ENCODE peak calls at places on chromosomes 12 and 14, in six cellular contexts. One of them, this sample, is unnamed. For H3K4me1 and H3K36me3, the result is how much of the 10 kb centered on the place peaks cover.

GRCh38 chr12:18747960-18748359 is 10.0 kb downstream of the CAPZA3 start:
- DNase-seq in hepatocyte: peak
- DNase-seq in pancreas: no peak
- DNase-seq in lung: no peak
- DNase-seq in CD8-positive, alpha-beta T cell: no peak
- DNase-seq in thyroid gland: no peak
- DNase-seq in this sample: no peak

GRCh38 chr12:128298091-128298490 is 31.1 kb downstream of the TMEM132C start:
- DNase-seq in hepatocyte: no peak
- DNase-seq in pancreas: no peak
- DNase-seq in lung: no peak
- DNase-seq in CD8-positive, alpha-beta T cell: no peak
- DNase-seq in thyroid gland: no peak
- DNase-seq in this sample: no peak

GRCh38 chr12:122399254-122399591 is 23.2 kb downstream of the CLIP1 start:
- DNase-seq in hepatocyte: no peak
- DNase-seq in pancreas: no peak
- DNase-seq in lung: no peak
- DNase-seq in CD8-positive, alpha-beta T cell: no peak
- DNase-seq in thyroid gland: no peak
- DNase-seq in this sample: no peak

GRCh38 chr12:104055686-104056388 is 5.8 kb upstream of the GLT8D2 start:
- DNase-seq in hepatocyte: no peak
- DNase-seq in pancreas: peak
- DNase-seq in lung: peak
- DNase-seq in CD8-positive, alpha-beta T cell: no peak
- DNase-seq in thyroid gland: peak
- DNase-seq in this sample: peak

GRCh38 chr14:103332143-103332919 is 1.7 kb upstream of the EIF5 start:
- DNase-seq in hepatocyte: no peak
- DNase-seq in pancreas: no peak
- DNase-seq in lung: no peak
- DNase-seq in CD8-positive, alpha-beta T cell: no peak
- DNase-seq in thyroid gland: peak
- DNase-seq in this sample: peak

GRCh38 chr14:65131176-65131765 is 29.0 kb upstream of the MAX start:
- DNase-seq in hepatocyte: peak
- DNase-seq in pancreas: no peak
- DNase-seq in lung: no peak
- DNase-seq in CD8-positive, alpha-beta T cell: no peak
- DNase-seq in thyroid gland: no peak
- DNase-seq in this sample: peak

GRCh38 chr12:12008232-12008850 is 62.4 kb upstream of the BCL2L14 start:
- DNase-seq in hepatocyte: no peak
- DNase-seq in pancreas: no peak
- DNase-seq in lung: no peak
- DNase-seq in CD8-positive, alpha-beta T cell: no peak
- DNase-seq in thyroid gland: no peak
- DNase-seq in this sample: no peak

GRCh38 chr14:30419037-30419436 is 139.9 kb upstream of the G2E3 start:
- DNase-seq in hepatocyte: no peak
- DNase-seq in pancreas: no peak
- DNase-seq in lung: no peak
- DNase-seq in CD8-positive, alpha-beta T cell: no peak
- DNase-seq in thyroid gland: no peak
- DNase-seq in this sample: no peak

GRCh38 chr14:103132381-103133212 is 9.3 kb downstream of the TNFAIP2 start:
- DNase-seq in hepatocyte: no peak
- DNase-seq in pancreas: peak
- DNase-seq in lung: no peak
- DNase-seq in CD8-positive, alpha-beta T cell: no peak
- DNase-seq in thyroid gland: peak
- DNase-seq in this sample: no peak

GRCh38 chr12:105281694-105282049 is 45.7 kb upstream of the APPL2 start:
- DNase-seq in hepatocyte: peak
- DNase-seq in pancreas: no peak
- DNase-seq in lung: no peak
- DNase-seq in CD8-positive, alpha-beta T cell: no peak
- DNase-seq in thyroid gland: no peak
- DNase-seq in this sample: peak

GRCh38 chr12:39441963-39442894 is 691 bp downstream of the KIF21A start:
- DNase-seq in hepatocyte: peak
- DNase-seq in pancreas: peak
- DNase-seq in lung: peak
- DNase-seq in CD8-positive, alpha-beta T cell: peak
- DNase-seq in thyroid gland: peak
- DNase-seq in this sample: peak

GRCh38 chr12:5480953-5481300 is 49.0 kb downstream of the NTF3 start:
- DNase-seq in hepatocyte: no peak
- DNase-seq in pancreas: no peak
- DNase-seq in lung: no peak
- DNase-seq in CD8-positive, alpha-beta T cell: no peak
- DNase-seq in thyroid gland: no peak
- DNase-seq in this sample: no peak

GRCh38 chr14:50794063-50794645 is 36.8 kb downstream of the NIN start:
- DNase-seq in hepatocyte: no peak
- DNase-seq in pancreas: no peak
- DNase-seq in lung: no peak
- DNase-seq in CD8-positive, alpha-beta T cell: no peak
- DNase-seq in thyroid gland: no peak
- DNase-seq in this sample: no peak

GRCh38 chr12:115440438-115440837 is 756.5 kb upstream of the TBX3 start:
- DNase-seq in hepatocyte: peak
- DNase-seq in pancreas: no peak
- DNase-seq in lung: no peak
- DNase-seq in CD8-positive, alpha-beta T cell: no peak
- DNase-seq in thyroid gland: no peak
- DNase-seq in this sample: no peak

GRCh38 chr12:130973109-130973508 is 19.4 kb downstream of the ADGRD1 start:
- DNase-seq in hepatocyte: no peak
- DNase-seq in pancreas: no peak
- DNase-seq in lung: no peak
- DNase-seq in CD8-positive, alpha-beta T cell: no peak
- DNase-seq in thyroid gland: no peak
- DNase-seq in this sample: no peak

GRCh38 chr14:54364555-54365415 is 32.0 kb upstream of the CDKN3 start:
- DNase-seq in hepatocyte: no peak
- DNase-seq in pancreas: no peak
- DNase-seq in lung: no peak
- DNase-seq in CD8-positive, alpha-beta T cell: no peak
- DNase-seq in thyroid gland: peak
- DNase-seq in this sample: no peak

GRCh38 chr12:68769941-68770340 is 24.0 kb downstream of the SLC35E3 start:
- DNase-seq in hepatocyte: no peak
- DNase-seq in pancreas: no peak
- DNase-seq in lung: no peak
- DNase-seq in CD8-positive, alpha-beta T cell: no peak
- DNase-seq in thyroid gland: no peak
- DNase-seq in this sample: no peak

DNA sequence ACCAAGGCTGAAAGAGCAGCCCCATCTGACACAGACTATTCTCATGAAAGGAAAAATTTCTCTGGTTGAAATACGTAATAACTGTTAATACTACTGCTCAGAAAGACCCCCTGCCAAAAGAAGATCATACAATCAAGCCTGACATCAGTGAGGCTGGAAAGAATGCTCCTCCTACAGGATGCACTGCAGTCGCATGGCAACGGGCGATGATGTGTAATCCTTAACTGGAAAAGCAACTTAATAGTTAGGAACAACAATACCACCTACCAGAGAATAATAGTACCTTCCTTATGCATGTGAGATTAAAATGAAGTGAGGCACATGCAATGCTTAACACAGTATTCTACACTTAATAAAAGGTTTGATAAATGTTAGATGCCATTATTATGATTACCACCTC is 1.2 kb upstream of the GOLGA5 start:
- DNase-seq in hepatocyte: no peak
- DNase-seq in pancreas: no peak
- DNase-seq in lung: no peak
- DNase-seq in CD8-positive, alpha-beta T cell: no peak
- DNase-seq in thyroid gland: no peak
- DNase-seq in this sample: no peak
- TF ChIP-seq CTCF in hepatocyte: no peak
- TF ChIP-seq CTCF in pancreas: no peak
- TF ChIP-seq CTCF in lung: no peak
- TF ChIP-seq CTCF in CD8-positive, alpha-beta T cell: no peak
- TF ChIP-seq CTCF in thyroid gland: no peak
- TF ChIP-seq CTCF in this sample: no peak

GRCh38 chr14:101840649-101841365 is 79.3 kb downstream of the PPP2R5C start:
- DNase-seq in hepatocyte: no peak
- DNase-seq in pancreas: no peak
- DNase-seq in lung: no peak
- DNase-seq in CD8-positive, alpha-beta T cell: no peak
- DNase-seq in thyroid gland: no peak
- DNase-seq in this sample: no peak

GRCh38 chr14:101844752-101845151 is 83.2 kb downstream of the PPP2R5C start:
- DNase-seq in hepatocyte: no peak
- DNase-seq in pancreas: no peak
- DNase-seq in lung: no peak
- DNase-seq in CD8-positive, alpha-beta T cell: no peak
- DNase-seq in thyroid gland: no peak
- DNase-seq in this sample: no peak

GRCh38 chr14:101844219-101844618 is 82.7 kb downstream of the PPP2R5C start:
- DNase-seq in hepatocyte: no peak
- DNase-seq in pancreas: no peak
- DNase-seq in lung: no peak
- DNase-seq in CD8-positive, alpha-beta T cell: no peak
- DNase-seq in thyroid gland: no peak
- DNase-seq in this sample: peak

GRCh38 chr14:101843665-101844064 is 82.2 kb downstream of the PPP2R5C start:
- DNase-seq in hepatocyte: no peak
- DNase-seq in pancreas: no peak
- DNase-seq in lung: no peak
- DNase-seq in CD8-positive, alpha-beta T cell: peak
- DNase-seq in thyroid gland: no peak
- DNase-seq in this sample: no peak

DNA sequence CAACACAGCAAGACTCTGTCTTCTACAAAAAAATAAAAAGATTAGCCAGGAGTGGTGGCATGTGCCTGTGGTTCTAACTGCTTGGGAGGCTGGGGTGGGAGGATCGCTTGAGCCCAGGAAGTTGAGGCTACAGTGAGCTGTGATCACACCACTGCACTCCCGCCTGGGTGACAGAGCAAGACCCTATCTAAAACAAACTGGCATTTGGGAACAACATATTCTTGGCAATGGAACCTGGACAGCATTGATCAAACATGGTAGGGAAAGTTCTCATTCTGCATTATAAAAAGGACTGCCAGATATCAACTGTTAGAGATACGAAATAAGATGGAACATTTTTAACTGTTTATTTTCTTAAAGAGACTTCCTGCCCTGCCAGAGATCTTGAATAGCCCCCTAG is 81.5 kb downstream of the PPP2R5C start:
- DNase-seq in hepatocyte: no peak
- DNase-seq in pancreas: no peak
- DNase-seq in lung: no peak
- DNase-seq in CD8-positive, alpha-beta T cell: no peak
- DNase-seq in thyroid gland: no peak
- DNase-seq in this sample: no peak
- H3K4me1 ChIP-seq in hepatocyte: under half
- H3K4me1 ChIP-seq in pancreas: under half
- H3K4me1 ChIP-seq in lung: under half
- H3K4me1 ChIP-seq in CD8-positive, alpha-beta T cell: half or more
- H3K4me1 ChIP-seq in thyroid gland: under half
- H3K4me1 ChIP-seq in this sample: under half

DNA sequence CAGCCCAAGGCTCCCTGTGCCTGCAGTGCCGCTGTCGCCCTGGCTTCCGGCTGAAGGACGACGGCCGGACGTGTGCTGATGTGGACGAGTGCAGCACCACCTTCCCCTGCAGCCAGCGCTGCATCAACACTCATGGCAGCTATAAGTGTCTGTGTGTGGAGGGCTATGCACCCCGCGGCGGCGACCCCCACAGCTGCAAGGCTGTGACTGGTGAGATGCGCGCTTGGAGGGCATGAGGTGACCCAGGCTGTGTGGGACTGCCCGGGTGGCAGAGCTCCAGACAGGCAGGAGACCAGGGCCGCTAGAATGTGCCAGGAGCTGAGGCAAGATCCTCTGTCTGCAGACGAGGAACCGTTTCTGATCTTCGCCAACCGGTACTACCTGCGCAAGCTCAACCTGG is 19.6 kb upstream of the NXPH4 start:
- DNase-seq in hepatocyte: no peak
- DNase-seq in pancreas: no peak
- DNase-seq in lung: no peak
- DNase-seq in CD8-positive, alpha-beta T cell: no peak
- DNase-seq in thyroid gland: no peak
- DNase-seq in this sample: no peak
- H3K36me3 ChIP-seq in hepatocyte: under half
- H3K36me3 ChIP-seq in pancreas: under half
- H3K36me3 ChIP-seq in lung: under half
- H3K36me3 ChIP-seq in CD8-positive, alpha-beta T cell: under half
- H3K36me3 ChIP-seq in thyroid gland: half or more
- H3K36me3 ChIP-seq in this sample: under half

DNA sequence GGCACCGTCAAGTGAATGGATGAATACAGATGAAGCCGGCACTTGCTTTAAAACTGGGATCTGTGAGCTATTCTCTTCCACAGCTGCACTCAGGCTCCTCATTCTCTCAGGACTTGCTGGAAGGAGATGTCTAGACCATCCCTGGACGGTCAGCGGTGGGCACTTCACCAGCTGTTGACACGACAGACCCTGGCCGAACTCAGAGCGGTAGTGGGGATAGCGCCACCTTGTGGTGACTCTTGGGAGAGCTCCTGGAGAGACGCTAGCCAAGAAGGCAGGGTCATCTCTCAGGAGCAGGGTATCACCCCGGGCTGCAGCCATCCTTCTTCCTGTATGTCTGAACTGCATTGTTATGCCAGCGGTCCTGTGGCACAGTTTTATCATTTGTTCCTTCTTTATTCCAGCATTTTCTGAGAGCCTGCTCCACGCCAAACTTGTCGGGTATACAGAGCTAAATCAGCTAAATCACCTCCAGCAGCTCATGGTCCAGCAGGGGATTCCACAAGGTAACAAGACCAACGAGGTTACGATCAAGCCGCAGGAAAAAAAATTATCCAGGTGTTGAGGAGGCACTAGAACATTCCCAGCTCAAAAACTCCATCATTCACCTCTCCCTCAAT is 10.0 kb downstream of the WNT1 start:
- DNase-seq in hepatocyte: peak
- DNase-seq in pancreas: no peak
- DNase-seq in lung: no peak
- DNase-seq in CD8-positive, alpha-beta T cell: peak
- DNase-seq in thyroid gland: peak
- DNase-seq in this sample: peak
- TF ChIP-seq CTCF in hepatocyte: peak
- TF ChIP-seq CTCF in pancreas: peak
- TF ChIP-seq CTCF in lung: peak
- TF ChIP-seq CTCF in CD8-positive, alpha-beta T cell: peak
- TF ChIP-seq CTCF in thyroid gland: peak
- TF ChIP-seq CTCF in this sample: peak

DNA sequence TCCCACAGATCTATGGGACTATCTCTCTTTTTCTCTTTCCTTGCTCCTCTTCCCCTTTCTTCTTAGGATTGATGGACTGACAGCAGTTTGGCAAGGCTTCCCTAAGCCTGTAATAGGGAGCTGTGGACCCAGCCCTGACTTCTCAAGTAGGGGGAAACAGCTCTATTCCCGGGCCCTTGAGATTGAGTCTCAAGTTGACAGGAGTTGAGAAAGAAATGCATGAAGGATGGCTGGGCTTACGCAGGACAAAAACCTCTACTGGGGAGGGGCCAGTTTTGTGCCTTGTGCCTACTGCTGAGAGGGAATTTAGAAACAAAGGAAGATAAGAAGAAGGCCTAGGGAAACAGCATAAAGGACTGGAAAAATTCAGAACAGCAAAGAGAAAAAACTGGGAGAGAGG is 60.3 kb downstream of the SMUG1 start:
- DNase-seq in hepatocyte: no peak
- DNase-seq in pancreas: no peak
- DNase-seq in lung: no peak
- DNase-seq in CD8-positive, alpha-beta T cell: no peak
- DNase-seq in thyroid gland: no peak
- DNase-seq in this sample: no peak
- H3K4me1 ChIP-seq in hepatocyte: under half
- H3K4me1 ChIP-seq in pancreas: under half
- H3K4me1 ChIP-seq in lung: under half
- H3K4me1 ChIP-seq in CD8-positive, alpha-beta T cell: under half
- H3K4me1 ChIP-seq in thyroid gland: under half
- H3K4me1 ChIP-seq in this sample: under half